ENCODE peak calls at places on chromosomes 11 and 22, in six cellular contexts. Y is left ventricle myocardium inferior, G is left lung, V is SJSA1, F is lower lobe of right lung, I is A673. X is an unnamed sample.

GRCh38 chr11:132405728-132406127 is 1035.3 kb downstream of the NTM start:
- DNase-seq in Y (no peak), G (no peak), V (no peak), F (no peak), I (no peak), X (no peak)

GRCh38 chr11:127130321-127130720 is 129.8 kb upstream of the KIRREL3 start:
- DNase-seq in Y (no peak), G (no peak), V (no peak), F (no peak), I (no peak), X (no peak)

GRCh38 chr11:66454253-66454652 is 12.5 kb upstream of the PELI3 start:
- DNase-seq in Y (no peak), G (no peak), V (no peak), F (no peak), I (no peak), X (no peak)

GRCh38 chr11:44633641-44634040 is 68.2 kb downstream of the CD82 start:
- DNase-seq in Y (no peak), G (no peak), V (peak; percentile 25), F (no peak), I (no peak), X (no peak)

GRCh38 chr22:41780714-41781507 is 19.6 kb upstream of the CCDC134 start:
- DNase-seq in Y (peak; percentile 35), G (peak; percentile 88), V (no peak), F (peak; percentile 83), I (no peak), X (no peak)

GRCh38 chr11:2092956-2093412 is 46.2 kb downstream of the IGF2 start:
- DNase-seq in Y (peak; percentile 86), G (peak; percentile 88), V (no peak), F (peak; percentile 83), I (no peak), X (peak; percentile 93)

GRCh38 chr11:131906963-131907362 is 536.5 kb downstream of the NTM start:
- DNase-seq in Y (no peak), G (no peak), V (no peak), F (no peak), I (peak; percentile 59), X (no peak)

GRCh38 chr11:110028904-110029303 is 64.3 kb upstream of the ZC3H12C start:
- DNase-seq in Y (no peak), G (no peak), V (no peak), F (no peak), I (no peak), X (no peak)

GRCh38 chr22:44032126-44032730 is 8.1 kb downstream of the PARVB start:
- DNase-seq in Y (no peak), G (no peak), V (no peak), F (peak; percentile 15), I (no peak), X (no peak)

GRCh38 chr11:43404836-43405479 is 46.2 kb downstream of the TTC17 start:
- DNase-seq in Y (no peak), G (no peak), V (no peak), F (no peak), I (no peak), X (no peak)

GRCh38 chr11:57324154-57324885 is 432 bp downstream of the TNKS1BP1 start:
- DNase-seq in Y (peak; percentile 53), G (peak; percentile 84), V (no peak), F (peak; percentile 68), I (peak; percentile 57), X (peak; percentile 64)

GRCh38 chr22:17920992-17921650 is 103.2 kb downstream of the MICAL3 start:
- DNase-seq in Y (no peak), G (no peak), V (no peak), F (no peak), I (no peak), X (no peak)

GRCh38 chr22:37669586-37669985 is 5.8 kb upstream of the LGALS1 start:
- DNase-seq in Y (no peak), G (no peak), V (no peak), F (no peak), I (no peak), X (no peak)

GRCh38 chr22:42769574-42770447 is 49.1 kb upstream of the A4GALT start:
- DNase-seq in Y (peak; percentile 66), G (no peak), V (peak; percentile 84), F (peak; percentile 65), I (no peak), X (peak; percentile 74)

GRCh38 chr11:110092577-110093406 is at the start of gene ZC3H12C:
- DNase-seq in Y (peak; percentile 81), G (peak; percentile 91), V (peak; percentile 76), F (peak; percentile 89), I (peak; percentile 97), X (peak; percentile 91)

GRCh38 chr22:43819691-43820670 is 7.9 kb upstream of the EFCAB6 start:
- DNase-seq in Y (no peak), G (no peak), V (no peak), F (no peak), I (no peak), X (no peak)

GRCh38 chr22:27258773-27259172 is 542.8 kb downstream of the MN1 start:
- DNase-seq in Y (no peak), G (no peak), V (no peak), F (no peak), I (no peak), X (no peak)

GRCh38 chr11:125957623-125958330 is 11.9 kb downstream of the VSIG10L2 start:
- DNase-seq in Y (no peak), G (no peak), V (no peak), F (no peak), I (no peak), X (no peak)

GRCh38 chr11:64850979-64851567 is 6.6 kb upstream of the CDC42BPG start:
- DNase-seq in Y (no peak), G (peak; percentile 83), V (no peak), F (no peak), I (no peak), X (no peak)

GRCh38 chr11:108975641-108976071 is 310.8 kb downstream of the DDX10 start:
- DNase-seq in Y (peak; percentile 47), G (no peak), V (no peak), F (no peak), I (no peak), X (no peak)

GRCh38 chr11:36214976-36215687 is 74.1 kb downstream of the COMMD9 start:
- DNase-seq in Y (no peak), G (no peak), V (no peak), F (no peak), I (no peak), X (no peak)

GRCh38 chr11:16157327-16157726 is 199.0 kb downstream of the SOX6 start:
- DNase-seq in Y (no peak), G (no peak), V (no peak), F (no peak), I (no peak), X (no peak)

GRCh38 chr22:45248832-45249561 is 8.3 kb upstream of the KIAA0930 start:
- DNase-seq in Y (no peak), G (no peak), V (no peak), F (no peak), I (no peak), X (no peak)

GRCh38 chr22:39325392-39325932 is 6.0 kb upstream of the RPL3 start:
- DNase-seq in Y (no peak), G (no peak), V (no peak), F (no peak), I (no peak), X (no peak)

GRCh38 chr11:19664896-19665548 is 47.6 kb upstream of the NAV2 start:
- DNase-seq in Y (no peak), G (no peak), V (no peak), F (no peak), I (no peak), X (no peak)

GRCh38 chr22:38397189-38398097 is 57.6 kb downstream of the KCNJ4 start:
- DNase-seq in Y (peak; percentile 64), G (peak; percentile 90), V (no peak), F (peak; percentile 74), I (peak; percentile 59), X (peak; percentile 45)

GRCh38 chr11:128628343-128628673 is 41.0 kb upstream of the ETS1 start:
- DNase-seq in Y (no peak), G (no peak), V (no peak), F (no peak), I (no peak), X (no peak)
- H3K4me3 ChIP-seq in Y (no peak overlapping the region), G (no peak overlapping the region), V (no peak overlapping the region), F (no peak overlapping the region), I (no peak overlapping the region), X (no peak overlapping the region)

GRCh38 chr11:74319139-74319538 is 7.7 kb upstream of the P4HA3 start:
- DNase-seq in Y (no peak), G (no peak), V (peak; percentile 42), F (no peak), I (peak; percentile 90), X (no peak)

GRCh38 chr11:74318241-74318932 is 6.9 kb upstream of the P4HA3 start:
- DNase-seq in Y (no peak), G (no peak), V (no peak), F (no peak), I (peak; percentile 28), X (no peak)

GRCh38 chr11:74321487-74322188 is 10.2 kb upstream of the P4HA3 start:
- DNase-seq in Y (no peak), G (no peak), V (no peak), F (no peak), I (peak; percentile 57), X (no peak)

GRCh38 chr11:74322667-74323066 is 11.2 kb upstream of the P4HA3 start:
- DNase-seq in Y (peak; percentile 83), G (no peak), V (no peak), F (no peak), I (no peak), X (no peak)

DNA sequence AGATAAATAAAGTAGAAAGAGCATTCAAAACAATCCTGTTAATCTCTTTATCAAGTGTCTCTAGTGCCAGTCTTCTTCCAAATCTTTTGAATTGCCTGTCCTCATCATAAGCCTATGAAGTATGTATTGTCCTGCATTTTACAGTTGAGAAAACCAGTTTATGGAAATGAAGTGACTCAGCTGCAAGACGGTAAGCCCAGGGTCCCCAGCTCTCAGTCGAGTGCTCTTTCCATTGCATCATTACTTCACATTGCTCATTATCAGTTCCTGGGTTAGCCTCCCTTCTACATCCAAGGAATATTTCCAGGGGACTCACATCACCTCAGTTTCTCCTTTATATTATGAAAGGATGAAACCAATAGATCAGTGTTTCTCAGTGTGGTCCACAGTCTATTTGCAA is 9.1 kb upstream of the P4HA3 start:
- DNase-seq in Y (no peak), G (no peak), V (no peak), F (no peak), I (peak; percentile 33), X (no peak)
- H3K27ac ChIP-seq in Y (no peak overlapping the region), G (no peak overlapping the region), V (no peak overlapping the region), F (no peak overlapping the region), I (no peak overlapping the region), X (no peak overlapping the region)

GRCh38 chr22:49838771-49839717 is 11.4 kb upstream of the BRD1 start:
- DNase-seq in Y (no peak), G (peak; percentile 70), V (no peak), F (peak; percentile 45), I (peak; percentile 54), X (no peak)
- H3K4me3 ChIP-seq in Y (no peak overlapping the region), G (no peak overlapping the region), V (no peak overlapping the region), F (peak overlapping the region; percentile 11), I (no peak overlapping the region), X (no peak overlapping the region)

GRCh38 chr11:134355656-134356055 is 23.9 kb downstream of the GLB1L2 start:
- DNase-seq in Y (no peak), G (no peak), V (no peak), F (no peak), I (no peak), X (no peak)
- H3K27ac ChIP-seq in Y (no peak overlapping the region), G (no peak overlapping the region), V (no peak overlapping the region), F (no peak overlapping the region), I (no peak overlapping the region), X (no peak overlapping the region)